ENCODE peak calls at places on chromosomes 6 and 20, in seven cellular contexts. C is HEK293T; L is AG09319; J is ovary; M is CD8-positive, alpha-beta T cell; A is heart left ventricle; R is endodermal cell. F is an unnamed sample.

GRCh38 chr6:55212147-55212546 is 37.8 kb downstream of the HCRTR2 start:
- DNase-seq in A (no peak), J (no peak), M (no peak), C (no peak), L (no peak), R (no peak), F (no peak)

GRCh38 chr20:61387204-61387958 is 135.3 kb downstream of the CDH4 start:
- DNase-seq in M (no peak), R (peak; percentile 85), L (peak; percentile 15), A (no peak), C (peak; percentile 65), J (no peak), F (no peak)

GRCh38 chr6:30263734-30264133 is 50.5 kb upstream of the TRIM26 start:
- DNase-seq in A (no peak), J (no peak), C (no peak), M (no peak), R (no peak), L (no peak), F (no peak)

GRCh38 chr6:81793811-81794210 is 41.3 kb upstream of the TENT5A start:
- DNase-seq in L (no peak), M (no peak), J (no peak), C (no peak), A (no peak), R (no peak), F (no peak)

GRCh38 chr20:36579996-36580545 is 6.7 kb downstream of the TGIF2 start:
- DNase-seq in J (no peak), R (no peak), M (no peak), C (no peak), A (no peak), L (no peak), F (no peak)

GRCh38 chr6:166929534-166930189 is 26.7 kb downstream of the RNASET2 start:
- DNase-seq in M (no peak), C (no peak), A (no peak), L (no peak), J (no peak), R (no peak), F (no peak)

GRCh38 chr20:52945268-52945667 is 26.9 kb upstream of the TSHZ2 start:
- DNase-seq in A (no peak), C (no peak), J (no peak), M (no peak), R (no peak), L (no peak), F (no peak)

GRCh38 chr20:20497242-20497985 is 129.5 kb downstream of the INSM1 start:
- DNase-seq in C (no peak), M (no peak), L (no peak), R (no peak), A (no peak), J (no peak), F (no peak)

GRCh38 chr20:50019466-50020256 is 36.9 kb downstream of the SNAI1 start:
- DNase-seq in J (no peak), A (peak; percentile 70), L (no peak), M (no peak), R (peak; percentile 45), C (no peak), F (no peak)

GRCh38 chr20:4560667-4561066 is 161.0 kb upstream of the PRND start:
- DNase-seq in C (no peak), J (no peak), R (no peak), L (no peak), M (no peak), A (no peak), F (no peak)

GRCh38 chr6:22940571-22941290 is 371.4 kb downstream of the HDGFL1 start:
- DNase-seq in L (peak; percentile 59), R (no peak), A (no peak), C (no peak), M (no peak), J (no peak), F (no peak)

GRCh38 chr6:156190270-156190669 is 586.9 kb upstream of the ARID1B start:
- DNase-seq in J (no peak), R (no peak), M (no peak), L (no peak), A (no peak), C (no peak), F (no peak)

GRCh38 chr6:81171991-81172740 is 580.3 kb downstream of the TENT5A start:
- DNase-seq in A (peak; percentile 28), L (peak; percentile 7), C (no peak), J (peak; percentile 50), M (no peak), R (no peak), F (no peak)